ENCODE peak calls at places on chromosomes 12 and 14, in eight cellular contexts. J is T follicular helper cell; H is HS-27A; S is DMS53; O is Calu3; G is skeletal muscle cell; X is ACHN; D is activated CD4-positive, alpha-beta T cell treated with anti-CD3 and anti-CD28 coated beads for 36 hours. K is an unnamed sample.

GRCh38 chr12:117064049-117064448 is 35.2 kb downstream of the TESC start:
- DNase-seq in J (no peak), H (no peak), S (no peak), O (no peak), G (no peak), X (no peak), D (no peak), K (no peak)

GRCh38 chr14:51396222-51396815 is 156.3 kb downstream of the TMX1 start:
- DNase-seq in J (no peak), H (peak; percentile 96), S (peak; percentile 73), O (peak; percentile 38), G (peak; percentile 96), X (peak; percentile 90), D (no peak), K (no peak)

GRCh38 chr12:83808591-83808990 is 1104.0 kb downstream of the SLC6A15 start:
- DNase-seq in J (no peak), H (no peak), S (no peak), O (no peak), G (no peak), X (no peak), D (no peak), K (no peak)

GRCh38 chr14:97074456-97074855 is 277.3 kb downstream of the VRK1 start:
- DNase-seq in J (no peak), H (no peak), S (no peak), O (no peak), G (no peak), X (no peak), D (no peak), K (no peak)

GRCh38 chr12:122874081-122874480 is 21.8 kb downstream of the VPS37B start:
- DNase-seq in J (peak; percentile 37), H (no peak), S (no peak), O (no peak), G (no peak), X (no peak), D (peak; percentile 74), K (no peak)

GRCh38 chr12:105814283-105814682 is 324.5 kb downstream of the NUAK1 start:
- DNase-seq in J (no peak), H (no peak), S (peak; percentile 99), O (no peak), G (peak; percentile 22), X (no peak), D (no peak), K (no peak)

GRCh38 chr12:123937707-123938600 is 34.7 kb downstream of the CCDC92 start:
- DNase-seq in J (no peak), H (no peak), S (no peak), O (no peak), G (no peak), X (no peak), D (peak; percentile 70), K (no peak)

GRCh38 chr14:61388173-61388975 is 67.0 kb downstream of the PRKCH start:
- DNase-seq in J (no peak), H (peak; percentile 30), S (peak; percentile 23), O (no peak), G (peak; percentile 50), X (no peak), D (peak; percentile 71), K (peak; percentile 29)

GRCh38 chr12:28872654-28873268 is 276.3 kb upstream of the FAR2 start:
- DNase-seq in J (no peak), H (peak; percentile 58), S (peak; percentile 90), O (peak; percentile 79), G (no peak), X (peak; percentile 71), D (peak; percentile 61), K (peak; percentile 68)

GRCh38 chr12:47975036-47975620 is 11.7 kb downstream of the TMEM106C start:
- DNase-seq in J (no peak), H (no peak), S (no peak), O (no peak), G (no peak), X (no peak), D (no peak), K (no peak)

GRCh38 chr12:130401703-130402102 is 64.0 kb downstream of the PIWIL1 start:
- DNase-seq in J (no peak), H (no peak), S (peak; percentile 22), O (no peak), G (no peak), X (peak; percentile 16), D (no peak), K (no peak)

GRCh38 chr14:103281496-103282231 is 52.4 kb upstream of the EIF5 start:
- DNase-seq in J (no peak), H (no peak), S (peak; percentile 20), O (peak; percentile 71), G (no peak), X (peak; percentile 62), D (no peak), K (peak; percentile 56)

GRCh38 chr12:117855165-117855564 is 113.6 kb downstream of the KSR2 start:
- DNase-seq in J (no peak), H (no peak), S (no peak), O (no peak), G (no peak), X (no peak), D (no peak), K (no peak)

GRCh38 chr12:70117670-70118069 is 125.6 kb upstream of the CNOT2 start:
- DNase-seq in J (no peak), H (no peak), S (no peak), O (no peak), G (no peak), X (no peak), D (no peak), K (no peak)

GRCh38 chr12:60803147-60803546 is 1207.3 kb downstream of the SLC16A7 start:
- DNase-seq in J (no peak), H (no peak), S (no peak), O (no peak), G (no peak), X (no peak), D (no peak), K (no peak)

GRCh38 chr14:72946491-72946890 is 20.2 kb downstream of the DCAF4 start:
- DNase-seq in J (no peak), H (no peak), S (no peak), O (no peak), G (no peak), X (no peak), D (no peak), K (no peak)

GRCh38 chr12:49038291-49038955 is 19.8 kb upstream of the PRKAG1 start:
- DNase-seq in J (no peak), H (no peak), S (no peak), O (no peak), G (no peak), X (no peak), D (no peak), K (no peak)

GRCh38 chr12:67442347-67442841 is 173.2 kb downstream of the CAND1 start:
- DNase-seq in J (no peak), H (no peak), S (no peak), O (no peak), G (no peak), X (no peak), D (no peak), K (no peak)

GRCh38 chr12:24853588-24853987 is 95.3 kb downstream of the BCAT1 start:
- DNase-seq in J (no peak), H (peak; percentile 74), S (peak; percentile 99), O (no peak), G (no peak), X (peak; percentile 39), D (no peak), K (no peak)

GRCh38 chr12:32893008-32893407 is 3.6 kb downstream of the PKP2 start:
- DNase-seq in J (no peak), H (no peak), S (no peak), O (no peak), G (no peak), X (no peak), D (no peak), K (no peak)

GRCh38 chr14:53525608-53526007 is 372.5 kb upstream of the DDHD1 start:
- DNase-seq in J (no peak), H (no peak), S (no peak), O (no peak), G (no peak), X (no peak), D (no peak), K (no peak)

K was measured in foreskin melanocyte.